ENCODE peak calls at places on chromosomes 4 and X, in four cellular contexts. T, D, O and G are unnamed samples.

GRCh38 chr4:30380404-30380998 is 339.7 kb upstream of the PCDH7 start:
- DNase-seq in T (peak), D (no peak), O (no peak), G (peak)

GRCh38 chr4:140986045-140986444 is 147.2 kb downstream of the RNF150 start:
- DNase-seq in T (no peak), D (no peak), O (no peak), G (no peak)

GRCh38 chr4:105657117-105657765 is 51.2 kb downstream of the INTS12 start:
- DNase-seq in T (no peak), D (no peak), O (no peak), G (no peak)

GRCh38 chrX:17655232-17656034 is 81.9 kb upstream of the SCML1 start:
- DNase-seq in T (no peak), D (peak), O (no peak), G (no peak)

GRCh38 chrX:26613951-26614350 is 398.0 kb downstream of the MAGEB5 start:
- DNase-seq in T (no peak), D (no peak), O (no peak), G (no peak)

GRCh38 chr4:182144621-182145359 is 98.4 kb upstream of the TENM3 start:
- DNase-seq in T (peak), D (peak), O (no peak), G (no peak)

GRCh38 chr4:26459054-26459755 is 31.1 kb downstream of the CCKAR start:
- DNase-seq in T (peak), D (no peak), O (no peak), G (peak)

GRCh38 chr4:40446785-40447184 is 111.7 kb downstream of the CHRNA9 start:
- DNase-seq in T (no peak), D (no peak), O (no peak), G (no peak)

GRCh38 chr4:149531861-149532260 is 283.8 kb downstream of the IQCM start:
- DNase-seq in T (no peak), D (no peak), O (no peak), G (no peak)

GRCh38 chr4:77169496-77169895 is 12.5 kb downstream of the CCNG2 start:
- DNase-seq in T (no peak), D (no peak), O (no peak), G (no peak)

GRCh38 chrX:116961872-116962582 is 499.3 kb upstream of the CT83 start:
- DNase-seq in T (peak), D (no peak), O (no peak), G (peak)

GRCh38 chr4:133865606-133866327 is 335.8 kb downstream of the PABPC4L start:
- DNase-seq in T (no peak), D (no peak), O (no peak), G (peak)

GRCh38 chrX:135741192-135741715 is 26.7 kb downstream of the CT45A3 start:
- DNase-seq in T (no peak), D (no peak), O (no peak), G (no peak)

GRCh38 chr4:38820329-38821061 is 15.9 kb upstream of the TLR1 start:
- DNase-seq in T (no peak), D (no peak), O (no peak), G (no peak)

GRCh38 chr4:26611879-26612278 is 28.0 kb downstream of the TBC1D19 start:
- DNase-seq in T (no peak), D (no peak), O (no peak), G (no peak)

GRCh38 chr4:141391293-141391692 is 170.6 kb downstream of the ZNF330 start:
- DNase-seq in T (no peak), D (no peak), O (no peak), G (no peak)

GRCh38 chr4:149322203-149322602 is 493.4 kb downstream of the IQCM start:
- DNase-seq in T (no peak), D (no peak), O (no peak), G (no peak)

GRCh38 chrX:134255555-134255954 is 18.6 kb downstream of the CCDC160 start:
- DNase-seq in T (no peak), D (no peak), O (no peak), G (no peak)

GRCh38 chrX:36916941-36917340 is 91.2 kb upstream of the FAM47C start:
- DNase-seq in T (no peak), D (no peak), O (no peak), G (no peak)

GRCh38 chrX:153523269-153523668 is 5.8 kb downstream of the ATP2B3 start:
- DNase-seq in T (no peak), D (no peak), O (no peak), G (no peak)

GRCh38 chr4:14924080-14924916 is 78.0 kb upstream of the CPEB2 start:
- DNase-seq in T (no peak), D (no peak), O (no peak), G (no peak)

GRCh38 chrX:135425026-135425425 is 3.3 kb downstream of the SMIM10L2A start:
- DNase-seq in T (no peak), D (no peak), O (no peak), G (no peak)

GRCh38 chr4:26010266-26010665 is 96.2 kb downstream of the SMIM20 start:
- DNase-seq in T (no peak), D (no peak), O (no peak), G (no peak)

GRCh38 chrX:42119076-42119475 is 195.7 kb upstream of the CASK start:
- DNase-seq in T (no peak), D (no peak), O (no peak), G (peak)

GRCh38 chr4:165489786-165490185 is 111.0 kb downstream of the CPE start:
- DNase-seq in T (no peak), D (no peak), O (no peak), G (no peak)

GRCh38 chr4:24930136-24930535 is 17.3 kb upstream of the CCDC149 start:
- DNase-seq in T (no peak), D (no peak), O (no peak), G (no peak)

GRCh38 chr4:184313058-184313709 is 95.5 kb upstream of the ENPP6 start:
- DNase-seq in T (no peak), D (no peak), O (no peak), G (no peak)

GRCh38 chr4:76610751-76611150 is 175.7 kb downstream of the SHROOM3 start:
- DNase-seq in T (no peak), D (no peak), O (no peak), G (no peak)

GRCh38 chr4:173418636-173419035 is 19.7 kb upstream of the SCRG1 start:
- DNase-seq in T (peak), D (no peak), O (no peak), G (no peak)

GRCh38 chr4:75490155-75490554 is 24.0 kb downstream of the RCHY1 start:
- DNase-seq in T (peak), D (no peak), O (no peak), G (no peak)

GRCh38 chrX:40199704-40200103 is 101.9 kb upstream of the BCOR start:
- DNase-seq in T (no peak), D (no peak), O (no peak), G (no peak)